ENCODE peak calls at places on chromosomes 12 and 14, in four cellular contexts. L, I, P and M are unnamed samples.

GRCh38 chr14:66649515-66649914 is 141.6 kb downstream of the GPHN start:
- DNase-seq in L (no peak), I (no peak), P (no peak), M (no peak)

GRCh38 chr14:98348505-98348904 is 923.5 kb downstream of the BCL11B start:
- DNase-seq in L (no peak), I (no peak), P (no peak), M (no peak)

GRCh38 chr12:30108666-30109065 is 324.9 kb upstream of the TMTC1 start:
- DNase-seq in L (no peak), I (no peak), P (no peak), M (no peak)

GRCh38 chr14:76264384-76264783 is 111.6 kb upstream of the ESRRB start:
- DNase-seq in L (no peak), I (no peak), P (no peak), M (peak; percentile 7)

GRCh38 chr14:24803933-24804494 is 170.0 kb upstream of the GZMB start:
- DNase-seq in L (no peak), I (no peak), P (no peak), M (no peak)

GRCh38 chr12:75783093-75783877 is 248.3 kb downstream of the PHLDA1 start:
- DNase-seq in L (no peak), I (no peak), P (no peak), M (no peak)

GRCh38 chr12:75953312-75953906 is 78.2 kb downstream of the PHLDA1 start:
- DNase-seq in L (no peak), I (no peak), P (no peak), M (no peak)

GRCh38 chr12:93979189-93979588 is 169.2 kb upstream of the PLXNC1 start:
- DNase-seq in L (no peak), I (no peak), P (peak; percentile 44), M (no peak)

GRCh38 chr12:127284870-127285431 is 982.0 kb upstream of the TMEM132C start:
- DNase-seq in L (no peak), I (no peak), P (no peak), M (peak; percentile 73)

GRCh38 chr12:6887460-6887859 is 14.4 kb upstream of the SPSB2 start:
- DNase-seq in L (no peak), I (no peak), P (no peak), M (no peak)

GRCh38 chr12:113287146-113287898 is 47.6 kb downstream of the SLC8B1 start:
- DNase-seq in L (no peak), I (no peak), P (no peak), M (no peak)

GRCh38 chr14:35689000-35689460 is 120.1 kb downstream of the RALGAPA1 start:
- DNase-seq in L (no peak), I (no peak), P (no peak), M (no peak)

GRCh38 chr12:54258286-54258685 is 21.6 kb downstream of the CBX5 start:
- DNase-seq in L (no peak), I (no peak), P (peak; percentile 31), M (no peak)

GRCh38 chr12:32454075-32454474 is 54.7 kb downstream of the FGD4 start:
- DNase-seq in L (no peak), I (no peak), P (peak; percentile 90), M (no peak)

GRCh38 chr12:19410211-19410610 is 29.1 kb upstream of the AEBP2 start:
- DNase-seq in L (no peak), I (no peak), P (peak; percentile 26), M (no peak)

GRCh38 chr12:109284392-109284791 is 24.7 kb downstream of the FOXN4 start:
- DNase-seq in L (no peak), I (no peak), P (no peak), M (no peak)

GRCh38 chr14:32826404-32827082 is 112.1 kb upstream of the NPAS3 start:
- DNase-seq in L (no peak), I (no peak), P (peak; percentile 61), M (no peak)

GRCh38 chr12:111870216-111870615 is 28.2 kb downstream of the MAPKAPK5 start:
- DNase-seq in L (no peak), I (no peak), P (no peak), M (no peak)
- H3K36me3 ChIP-seq in L (peaks cover 74% of the 10 kb centered on the region), I (peaks cover 17% of the 10 kb centered on the region), P (peaks cover 37% of the 10 kb centered on the region), M (peaks cover 77% of the 10 kb centered on the region)

GRCh38 chr12:57198329-57198728 is 18.3 kb upstream of the NXPH4 start:
- DNase-seq in L (no peak), I (no peak), P (no peak), M (no peak)

GRCh38 chr12:57195655-57196371 is 20.8 kb upstream of the NXPH4 start:
- DNase-seq in L (no peak), I (no peak), P (no peak), M (no peak)

GRCh38 chr12:57195186-57195585 is 21.4 kb upstream of the NXPH4 start:
- DNase-seq in L (no peak), I (no peak), P (no peak), M (no peak)

GRCh38 chr12:57196439-57196838 is 20.2 kb upstream of the NXPH4 start:
- DNase-seq in L (no peak), I (no peak), P (no peak), M (no peak)

DNA sequence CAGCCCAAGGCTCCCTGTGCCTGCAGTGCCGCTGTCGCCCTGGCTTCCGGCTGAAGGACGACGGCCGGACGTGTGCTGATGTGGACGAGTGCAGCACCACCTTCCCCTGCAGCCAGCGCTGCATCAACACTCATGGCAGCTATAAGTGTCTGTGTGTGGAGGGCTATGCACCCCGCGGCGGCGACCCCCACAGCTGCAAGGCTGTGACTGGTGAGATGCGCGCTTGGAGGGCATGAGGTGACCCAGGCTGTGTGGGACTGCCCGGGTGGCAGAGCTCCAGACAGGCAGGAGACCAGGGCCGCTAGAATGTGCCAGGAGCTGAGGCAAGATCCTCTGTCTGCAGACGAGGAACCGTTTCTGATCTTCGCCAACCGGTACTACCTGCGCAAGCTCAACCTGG is 19.6 kb upstream of the NXPH4 start:
- DNase-seq in L (no peak), I (no peak), P (no peak), M (no peak)
- H3K36me3 ChIP-seq in L (peaks cover 100% of the 10 kb centered on the region), I (peaks cover 83% of the 10 kb centered on the region), P (peaks cover 33% of the 10 kb centered on the region), M (peaks cover 100% of the 10 kb centered on the region)

DNA sequence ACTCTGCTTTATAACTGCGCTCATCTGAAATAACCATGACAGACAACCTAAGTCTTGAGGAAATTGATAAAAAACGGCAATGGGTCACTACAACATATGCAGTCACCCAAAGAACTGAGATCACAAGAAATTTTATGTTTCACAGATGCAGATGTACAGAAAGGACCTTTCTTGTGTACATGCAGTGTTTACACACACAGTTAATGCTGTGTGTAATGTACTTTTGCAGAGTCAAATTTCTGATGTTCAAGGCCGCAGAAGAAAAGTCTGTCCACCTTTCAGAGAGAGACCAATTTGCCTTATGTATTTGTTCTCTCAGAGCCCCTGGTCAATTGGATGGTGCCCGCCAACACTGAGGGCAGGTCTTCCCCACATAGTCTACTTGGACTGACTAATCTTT is 23.0 kb upstream of the TBK1 start:
- DNase-seq in L (no peak), I (no peak), P (no peak), M (no peak)
- H3K36me3 ChIP-seq in L (peaks cover 95% of the 10 kb centered on the region), I (peaks cover 32% of the 10 kb centered on the region), P (peaks cover 93% of the 10 kb centered on the region), M (peaks cover 93% of the 10 kb centered on the region)

GRCh38 chr14:21501568-21501967 is 9.6 kb downstream of the METTL3 start:
- DNase-seq in L (no peak), I (no peak), P (no peak), M (no peak)

GRCh38 chr14:21498540-21499526 is 12.3 kb downstream of the METTL3 start:
- DNase-seq in L (no peak), I (no peak), P (peak; percentile 95), M (no peak)

GRCh38 chr14:21494902-21495762 is 16.0 kb downstream of the METTL3 start:
- DNase-seq in L (no peak), I (no peak), P (no peak), M (no peak)

GRCh38 chr14:21496453-21496852 is 14.7 kb downstream of the METTL3 start:
- DNase-seq in L (no peak), I (no peak), P (no peak), M (no peak)
- H3K36me3 ChIP-seq in L (peaks cover 72% of the 10 kb centered on the region), I (peaks cover 34% of the 10 kb centered on the region), P (peaks cover 55% of the 10 kb centered on the region), M (peaks cover 96% of the 10 kb centered on the region)

GRCh38 chr12:70251226-70251625 is 8.0 kb downstream of the CNOT2 start:
- DNase-seq in L (no peak), I (no peak), P (peak; percentile 42), M (no peak)
- H3K36me3 ChIP-seq in L (no peaks in the 10 kb centered on the region), I (no peaks in the 10 kb centered on the region), P (no peaks in the 10 kb centered on the region), M (no peaks in the 10 kb centered on the region)

GRCh38 chr12:95259368-95259767 is 41.8 kb downstream of the VEZT start:
- DNase-seq in L (no peak), I (no peak), P (no peak), M (no peak)

GRCh38 chr12:95265765-95266164 is 48.2 kb downstream of the VEZT start:
- DNase-seq in L (no peak), I (no peak), P (peak; percentile 27), M (no peak)

GRCh38 chr12:95261109-95261508 is 43.5 kb downstream of the VEZT start:
- DNase-seq in L (no peak), I (no peak), P (no peak), M (no peak)

GRCh38 chr12:95266250-95266649 is 48.6 kb downstream of the VEZT start:
- DNase-seq in L (no peak), I (no peak), P (no peak), M (no peak)

DNA sequence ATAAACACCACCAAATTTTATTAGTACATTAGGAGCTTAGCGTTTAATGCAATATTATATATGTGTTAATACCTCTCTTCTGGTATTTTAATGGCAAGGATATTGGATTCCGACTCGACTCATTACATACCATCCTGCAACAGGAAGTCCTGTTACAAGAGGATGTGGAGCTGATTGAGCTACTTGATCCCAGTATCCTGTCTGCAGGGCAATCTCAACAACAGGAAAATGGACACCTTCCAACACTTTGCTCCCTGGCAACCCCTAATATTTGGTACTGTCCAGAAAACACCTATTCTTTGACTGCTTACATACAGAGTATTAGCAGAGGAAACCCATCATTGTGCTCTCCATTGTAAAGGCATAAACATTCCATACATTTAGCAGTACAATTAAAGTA is 45.2 kb downstream of the VEZT start:
- DNase-seq in L (no peak), I (no peak), P (no peak), M (no peak)
- H3K36me3 ChIP-seq in L (peaks cover 21% of the 10 kb centered on the region), I (peaks cover 7% of the 10 kb centered on the region), P (peaks cover 19% of the 10 kb centered on the region), M (peaks cover 30% of the 10 kb centered on the region)

GRCh38 chr14:55383039-55383438 is 28.6 kb downstream of the ATG14 start:
- DNase-seq in L (no peak), I (no peak), P (no peak), M (no peak)
- H3K36me3 ChIP-seq in L (peaks cover 54% of the 10 kb centered on the region), I (peaks cover 24% of the 10 kb centered on the region), P (peaks cover 16% of the 10 kb centered on the region), M (peaks cover 35% of the 10 kb centered on the region)

GRCh38 chr12:96234591-96235496 is 40.7 kb downstream of the ELK3 start:
- DNase-seq in L (no peak), I (no peak), P (no peak), M (no peak)
- H3K36me3 ChIP-seq in L (no peaks in the 10 kb centered on the region), I (peaks cover 5% of the 10 kb centered on the region), P (no peaks in the 10 kb centered on the region), M (no peaks in the 10 kb centered on the region)

GRCh38 chr14:103290494-103290893 is 43.5 kb upstream of the EIF5 start:
- DNase-seq in L (no peak), I (no peak), P (no peak), M (no peak)
- H3K36me3 ChIP-seq in L (no peaks in the 10 kb centered on the region), I (no peaks in the 10 kb centered on the region), P (no peaks in the 10 kb centered on the region), M (no peaks in the 10 kb centered on the region)